ENCODE peak calls at places on chromosomes 4 and X, in ten cellular contexts. D, K, G, N, H, O, T, J, Z and F are unnamed samples.

GRCh38 chr4:92104506-92104905 is 199.3 kb upstream of the GRID2 start:
- DNase-seq in D (peak), K (no peak), G (no peak), N (no peak), H (no peak), O (no peak), T (no peak), J (no peak), Z (peak), F (no peak)

GRCh38 chr4:1492636-1493539 is 86.6 kb upstream of the NKX1-1 start:
- DNase-seq in D (no peak), K (no peak), G (no peak), N (no peak), H (no peak), O (no peak), T (no peak), J (no peak), Z (no peak), F (no peak)

GRCh38 chr4:850323-850945 is 24.5 kb upstream of the CPLX1 start:
- DNase-seq in D (no peak), K (no peak), G (no peak), N (no peak), H (no peak), O (no peak), T (no peak), J (no peak), Z (no peak), F (no peak)

GRCh38 chr4:14115106-14115505 is 487.6 kb upstream of the BOD1L1 start:
- DNase-seq in D (no peak), K (no peak), G (no peak), N (no peak), H (no peak), O (no peak), T (no peak), J (no peak), Z (no peak), F (no peak)

GRCh38 chrX:48626401-48627298 is 29.4 kb downstream of the WDR13 start:
- DNase-seq in D (no peak), K (no peak), G (no peak), N (no peak), H (no peak), O (no peak), T (no peak), J (no peak), Z (no peak), F (no peak)

GRCh38 chrX:76555816-76556215 is 128.3 kb downstream of the MAGEE1 start:
- DNase-seq in D (peak), K (peak), G (peak), N (peak), H (peak), O (no peak), T (no peak), J (peak), Z (peak), F (no peak)

GRCh38 chr4:85127653-85128052 is 161.2 kb upstream of the WDFY3 start:
- DNase-seq in D (peak), K (peak), G (peak), N (peak), H (peak), O (no peak), T (peak), J (peak), Z (peak), F (peak)

GRCh38 chr4:98567611-98568010 is 90.8 kb downstream of the TSPAN5 start:
- DNase-seq in D (no peak), K (no peak), G (no peak), N (no peak), H (no peak), O (no peak), T (no peak), J (no peak), Z (no peak), F (no peak)

GRCh38 chr4:53633608-53634007 is 42.3 kb upstream of the LNX1 start:
- DNase-seq in D (no peak), K (no peak), G (no peak), N (no peak), H (no peak), O (no peak), T (no peak), J (no peak), Z (peak), F (no peak)

GRCh38 chr4:25928956-25929336 is 14.9 kb downstream of the SMIM20 start:
- DNase-seq in D (no peak), K (no peak), G (no peak), N (no peak), H (no peak), O (no peak), T (peak), J (no peak), Z (peak), F (no peak)

GRCh38 chrX:19097553-19097952 is 24.7 kb downstream of the ADGRG2 start:
- DNase-seq in D (no peak), K (no peak), G (no peak), N (no peak), H (no peak), O (no peak), T (no peak), J (no peak), Z (no peak), F (no peak)

GRCh38 chrX:8030361-8030760 is 103.1 kb upstream of the PNPLA4 start:
- DNase-seq in D (no peak), K (no peak), G (no peak), N (no peak), H (no peak), O (no peak), T (no peak), J (no peak), Z (no peak), F (no peak)

GRCh38 chr4:184368731-184369130 is 105.6 kb downstream of the IRF2 start:
- DNase-seq in D (no peak), K (no peak), G (no peak), N (no peak), H (no peak), O (no peak), T (no peak), J (no peak), Z (no peak), F (no peak)

GRCh38 chrX:15863944-15864491 is 9.4 kb upstream of the AP1S2 start:
- DNase-seq in D (no peak), K (no peak), G (no peak), N (no peak), H (no peak), O (no peak), T (no peak), J (no peak), Z (no peak), F (no peak)

GRCh38 chrX:133302775-133303445 is 84.8 kb upstream of the TFDP3 start:
- DNase-seq in D (no peak), K (no peak), G (no peak), N (no peak), H (no peak), O (no peak), T (peak), J (no peak), Z (no peak), F (no peak)

GRCh38 chrX:53595266-53595810 is 91.2 kb downstream of the HUWE1 start:
- DNase-seq in D (no peak), K (no peak), G (no peak), N (no peak), H (no peak), O (no peak), T (no peak), J (no peak), Z (no peak), F (no peak)

GRCh38 chr4:74308215-74308614 is at the start of gene EPGN:
- DNase-seq in D (no peak), K (no peak), G (no peak), N (peak), H (no peak), O (peak), T (no peak), J (no peak), Z (no peak), F (no peak)

GRCh38 chrX:56761167-56761566 is 32.1 kb downstream of the NBDY start:
- DNase-seq in D (no peak), K (no peak), G (no peak), N (no peak), H (no peak), O (no peak), T (no peak), J (no peak), Z (no peak), F (no peak)

GRCh38 chrX:150062292-150063137 is 124.2 kb upstream of the EOLA2 start:
- DNase-seq in D (no peak), K (no peak), G (no peak), N (no peak), H (no peak), O (no peak), T (peak), J (no peak), Z (peak), F (no peak)

DNA sequence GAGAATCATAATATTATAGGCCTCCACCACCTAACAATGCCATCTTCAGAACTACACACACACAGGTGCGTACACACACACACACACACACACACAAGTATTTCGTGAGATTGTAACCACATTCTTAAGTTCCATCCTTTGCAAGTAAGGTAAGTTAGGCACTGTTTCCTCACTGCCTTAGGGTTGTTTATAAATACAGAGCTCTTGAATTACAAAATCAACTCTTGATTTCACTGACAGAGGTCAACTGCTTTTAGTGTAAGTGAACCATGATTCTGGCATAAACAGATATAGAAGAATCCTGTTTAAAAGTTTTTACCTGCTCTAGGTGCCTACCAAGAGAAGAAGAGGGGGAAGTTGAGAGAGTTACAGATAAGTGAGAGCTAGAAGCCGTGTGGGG is 166.1 kb downstream of the DMD start:
- DNase-seq in D (no peak), K (no peak), G (no peak), N (no peak), H (no peak), O (no peak), T (no peak), J (no peak), Z (no peak), F (no peak)
- H3K4me3 ChIP-seq in D (no peak), K (no peak), G (no peak), N (no peak), H (no peak), O (no peak), T (no peak), J (no peak), Z (no peak), F (no peak)

GRCh38 chr4:77671051-77671450 is 65.4 kb downstream of the CXCL13 start:
- DNase-seq in D (no peak), K (no peak), G (no peak), N (no peak), H (no peak), O (no peak), T (no peak), J (no peak), Z (no peak), F (no peak)

GRCh38 chr4:77669911-77670590 is 64.4 kb downstream of the CXCL13 start:
- DNase-seq in D (no peak), K (no peak), G (no peak), N (no peak), H (peak), O (no peak), T (no peak), J (no peak), Z (no peak), F (no peak)

GRCh38 chr4:77662396-77662795 is 56.8 kb downstream of the CXCL13 start:
- DNase-seq in D (no peak), K (no peak), G (no peak), N (no peak), H (no peak), O (no peak), T (no peak), J (no peak), Z (no peak), F (no peak)

GRCh38 chr4:77665381-77666069 is 59.9 kb downstream of the CXCL13 start:
- DNase-seq in D (no peak), K (no peak), G (no peak), N (peak), H (no peak), O (no peak), T (no peak), J (no peak), Z (no peak), F (no peak)
- TF ChIP-seq EZH2 in D (no peak), K (no peak), G (no peak), N (no peak), H (no peak), O (no peak), T (no peak), J (no peak), Z (no peak), F (no peak)

DNA sequence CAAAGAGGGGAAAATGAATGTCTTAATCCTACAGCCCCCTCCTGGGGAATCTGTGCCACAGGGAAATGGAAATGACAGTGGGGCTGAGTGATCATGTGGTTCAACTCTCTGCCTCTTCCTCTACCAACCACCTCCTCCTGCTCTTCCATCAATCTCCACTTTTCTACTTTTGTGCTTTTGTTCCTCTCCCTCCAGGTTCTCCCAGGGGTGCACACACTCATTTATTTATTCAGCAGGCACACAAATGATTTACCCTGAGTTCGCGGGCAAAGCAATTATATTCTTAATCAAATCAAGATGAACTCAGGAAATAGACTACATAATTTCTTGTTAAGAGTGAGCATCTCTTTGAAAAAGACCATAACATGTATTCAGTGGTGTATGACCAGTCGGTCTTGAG is 69.2 kb downstream of the VCX3A start:
- DNase-seq in D (no peak), K (no peak), G (no peak), N (no peak), H (no peak), O (no peak), T (no peak), J (no peak), Z (no peak), F (no peak)
- H3K4me3 ChIP-seq in D (no peak), K (no peak), G (no peak), N (no peak), H (no peak), O (no peak), T (no peak), J (no peak), Z (no peak), F (no peak)

GRCh38 chr4:77818667-77819408 is at the start of gene CNOT6L:
- DNase-seq in D (peak), K (peak), G (peak), N (peak), H (peak), O (no peak), T (peak), J (peak), Z (peak), F (peak)
- TF ChIP-seq EZH2 in D (no peak), K (no peak), G (no peak), N (no peak), H (no peak), O (no peak), T (no peak), J (peak), Z (no peak), F (no peak)

DNA sequence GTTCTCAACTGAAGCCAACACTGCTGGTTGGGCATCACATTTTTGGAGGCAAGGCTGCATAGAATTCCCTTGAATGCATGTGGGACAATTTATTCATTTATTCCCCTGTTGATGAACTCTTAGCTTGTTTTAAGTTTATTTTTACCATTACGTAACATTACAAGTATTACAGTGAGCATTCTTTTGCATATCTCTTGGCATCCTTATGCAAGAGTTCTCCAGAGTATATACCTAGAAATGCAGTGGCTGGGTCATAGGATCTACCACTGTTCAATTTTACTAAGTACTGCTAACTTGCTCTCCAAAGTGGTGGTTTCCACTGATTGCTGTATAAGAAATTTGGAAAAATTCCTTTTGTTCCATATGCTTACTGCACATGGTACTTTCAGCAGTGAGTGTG is 66.5 kb downstream of the UCHL1 start:
- DNase-seq in D (no peak), K (no peak), G (no peak), N (no peak), H (no peak), O (no peak), T (no peak), J (no peak), Z (no peak), F (no peak)
- H3K4me3 ChIP-seq in D (no peak), K (no peak), G (no peak), N (no peak), H (no peak), O (no peak), T (no peak), J (no peak), Z (no peak), F (no peak)